ENCODE peak calls at places on chromosomes 5 and 9, in eight cellular contexts. M is mesothelial cell of epicardium; A is DMS53; P is kidney tubule cell; C is activated effector memory CD4-positive, alpha-beta T cell treated with Interleukin-2 at 50 U/mL for 16 hours; K is brain microvascular endothelial cell; X is fibroblast of mammary gland; Y is NCI-H1092. O is an unnamed sample.

GRCh38 chr5:145834917-145835838 is at the start of gene PRELID2:
- DNase-seq in P (peak), Y (peak), A (peak), X (peak), M (peak), K (peak), C (peak), O (peak)

GRCh38 chr5:180142008-180142803 is 66.8 kb downstream of the RASGEF1C start:
- DNase-seq in X (no peak), K (no peak), Y (no peak), M (no peak), P (no peak), A (no peak), C (no peak), O (no peak)

GRCh38 chr9:95857122-95857521 is 18.4 kb upstream of the ERCC6L2 start:
- DNase-seq in K (peak), P (peak), X (peak), M (no peak), C (no peak), A (no peak), Y (peak), O (no peak)

GRCh38 chr5:166961028-166961427 is 1330.4 kb upstream of the WWC1 start:
- DNase-seq in C (no peak), M (no peak), X (peak), K (no peak), P (peak), Y (no peak), A (peak), O (no peak)

GRCh38 chr5:91164424-91164823 is 218.7 kb downstream of the ARRDC3 start:
- DNase-seq in C (no peak), X (no peak), P (no peak), A (no peak), Y (no peak), M (no peak), K (no peak), O (no peak)

GRCh38 chr5:137345396-137345795 is 153.7 kb downstream of the SPOCK1 start:
- DNase-seq in X (no peak), C (no peak), A (no peak), M (no peak), P (no peak), Y (no peak), K (no peak), O (no peak)

GRCh38 chr9:133113163-133113927 is 7.7 kb downstream of the RALGDS start:
- DNase-seq in P (peak), A (no peak), M (no peak), X (peak), Y (no peak), K (no peak), C (no peak), O (peak)

GRCh38 chr9:19935422-19935821 is 146.6 kb upstream of the SLC24A2 start:
- DNase-seq in C (no peak), K (no peak), A (no peak), Y (no peak), P (no peak), M (no peak), X (no peak), O (no peak)

GRCh38 chr5:179413086-179413690 is 67.9 kb upstream of the ADAMTS2 start:
- DNase-seq in Y (no peak), P (no peak), X (no peak), K (no peak), C (no peak), M (no peak), A (no peak), O (no peak)

GRCh38 chr9:37969130-37969529 is 65.2 kb upstream of the SLC25A51 start:
- DNase-seq in A (peak), M (no peak), C (no peak), X (peak), K (peak), Y (no peak), P (peak), O (peak)

GRCh38 chr5:130724658-130725057 is 440.4 kb downstream of the HINT1 start:
- DNase-seq in M (no peak), A (no peak), K (no peak), Y (no peak), C (no peak), X (no peak), P (no peak), O (no peak)

GRCh38 chr9:98057095-98057799 is 715 bp downstream of the NANS start:
- DNase-seq in C (no peak), A (peak), K (no peak), X (peak), M (no peak), P (peak), Y (no peak), O (no peak)

GRCh38 chr9:119365291-119366027 is 3.8 kb downstream of the BRINP1 start:
- DNase-seq in C (no peak), P (peak), K (peak), M (no peak), X (peak), Y (peak), A (peak), O (no peak)

GRCh38 chr5:9288234-9288633 is 257.6 kb downstream of the SEMA5A start:
- DNase-seq in M (no peak), A (peak), X (no peak), C (no peak), Y (no peak), P (no peak), K (no peak), O (no peak)

GRCh38 chr9:22148876-22149637 is 140.0 kb upstream of the CDKN2B start:
- DNase-seq in K (no peak), M (no peak), A (no peak), X (peak), C (no peak), P (no peak), Y (no peak), O (no peak)

GRCh38 chr5:106094128-106094726 is 1576.5 kb downstream of the EFNA5 start:
- DNase-seq in P (peak), K (no peak), A (peak), C (no peak), M (peak), Y (peak), X (peak), O (no peak)

GRCh38 chr5:33936004-33936380 is 194 bp upstream of the RXFP3 start:
- DNase-seq in Y (peak), A (peak), C (peak), X (peak), K (peak), P (peak), M (peak), O (peak)

O was measured in upper lobe of left lung.